ENCODE peak calls at places on chromosomes 7 and 10, in six cellular contexts. F, N, W, Q, V and O are unnamed samples.

GRCh38 chr7:79185605-79186004 is 267.9 kb downstream of the MAGI2 start:
- DNase-seq in F (no peak), N (no peak), W (no peak), Q (no peak), V (no peak), O (no peak)

GRCh38 chr10:83522456-83522855 is 616.9 kb upstream of the GHITM start:
- DNase-seq in F (no peak), N (no peak), W (no peak), Q (no peak), V (no peak), O (no peak)

GRCh38 chr10:18984531-18984930 is 64.1 kb upstream of the MALRD1 start:
- DNase-seq in F (no peak), N (peak), W (no peak), Q (no peak), V (no peak), O (peak)

GRCh38 chr7:99648843-99649242 is 31.0 kb downstream of the CYP3A5 start:
- DNase-seq in F (no peak), N (no peak), W (no peak), Q (no peak), V (no peak), O (no peak)

GRCh38 chr7:149872419-149873073 is 1.2 kb upstream of the ATP6V0E2 start:
- DNase-seq in F (peak), N (no peak), W (peak), Q (peak), V (peak), O (peak)

GRCh38 chr7:53984776-53985175 is 557.4 kb upstream of the VSTM2A start:
- DNase-seq in F (no peak), N (no peak), W (no peak), Q (no peak), V (no peak), O (no peak)

GRCh38 chr10:49354593-49354992 is 41.3 kb downstream of the DRGX start:
- DNase-seq in F (no peak), N (no peak), W (no peak), Q (no peak), V (no peak), O (no peak)

GRCh38 chr10:1550291-1550595 is 187.1 kb downstream of the ADARB2 start:
- DNase-seq in F (no peak), N (no peak), W (no peak), Q (no peak), V (no peak), O (no peak)

GRCh38 chr7:30164567-30164966 is 29.8 kb downstream of the MTURN start:
- DNase-seq in F (no peak), N (peak), W (peak), Q (peak), V (no peak), O (peak)

GRCh38 chr7:71633571-71634008 is 501.6 kb downstream of the GALNT17 start:
- DNase-seq in F (peak), N (no peak), W (peak), Q (peak), V (no peak), O (peak)

GRCh38 chr10:117501460-117502035 is 41.0 kb upstream of the EMX2 start:
- DNase-seq in F (no peak), N (no peak), W (no peak), Q (no peak), V (no peak), O (no peak)

GRCh38 chr10:117503886-117504205 is 38.7 kb upstream of the EMX2 start:
- DNase-seq in F (no peak), N (no peak), W (no peak), Q (no peak), V (no peak), O (no peak)

GRCh38 chr10:117503170-117503885 is 39.2 kb upstream of the EMX2 start:
- DNase-seq in F (peak), N (peak), W (peak), Q (peak), V (no peak), O (peak)

GRCh38 chr10:117502421-117503169 is 40.0 kb upstream of the EMX2 start:
- DNase-seq in F (no peak), N (no peak), W (no peak), Q (no peak), V (no peak), O (no peak)

GRCh38 chr10:117504601-117505000 is 37.9 kb upstream of the EMX2 start:
- DNase-seq in F (no peak), N (no peak), W (no peak), Q (no peak), V (no peak), O (no peak)
- TF ChIP-seq CTCF in F (no peak), N (no peak), W (no peak), Q (no peak), V (no peak), O (no peak)

DNA sequence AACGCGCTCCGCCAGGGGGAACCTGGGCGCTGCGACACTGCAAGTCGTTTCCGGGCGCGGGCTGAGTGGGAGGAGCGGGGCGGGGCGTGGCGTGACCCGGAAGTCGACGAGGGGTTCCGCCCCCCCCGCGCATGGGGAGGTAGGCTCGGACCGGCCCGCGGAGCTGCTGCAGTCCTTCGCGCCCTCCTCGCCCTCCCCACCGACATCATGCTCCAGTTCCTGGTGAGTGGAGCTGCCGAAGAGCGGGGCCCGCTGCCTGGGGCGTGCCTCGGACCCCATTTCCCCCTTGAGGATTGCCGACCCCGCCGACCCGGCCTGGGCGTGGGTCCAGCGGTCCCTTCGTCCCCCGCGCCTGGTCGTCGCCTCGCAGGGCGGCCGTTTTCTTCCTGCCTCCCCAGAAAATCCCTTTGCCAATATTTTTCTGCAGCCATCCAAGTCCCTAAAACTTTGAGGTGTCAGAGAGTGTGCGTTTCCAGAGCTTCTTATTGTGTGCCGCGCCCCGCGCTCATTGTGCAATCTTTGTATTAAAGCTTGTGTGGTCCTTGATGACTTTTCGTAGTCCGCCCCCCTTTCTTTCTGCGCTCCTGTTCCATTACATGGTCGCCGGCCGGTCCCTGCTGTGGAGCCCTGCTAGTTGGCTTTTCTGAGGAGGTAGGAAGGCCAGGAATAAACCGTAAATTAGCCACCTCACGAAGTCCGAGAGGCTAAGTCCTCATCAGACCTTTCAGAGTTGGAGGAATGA is at the start of gene STMP1:
- DNase-seq in F (peak), N (peak), W (peak), Q (peak), V (peak), O (peak)
- TF ChIP-seq CTCF in F (peak), N (peak), W (peak), Q (peak), V (no peak), O (peak)

GRCh38 chr7:82017334-82017943 is 247.6 kb upstream of the HGF start:
- DNase-seq in F (no peak), N (peak), W (peak), Q (peak), V (no peak), O (peak)
- TF ChIP-seq CTCF in F (peak), N (peak), W (peak), Q (peak), V (no peak), O (peak)

GRCh38 chr7:110835889-110836288 is 255.0 kb upstream of the LRRN3 start:
- DNase-seq in F (no peak), N (no peak), W (no peak), Q (no peak), V (no peak), O (no peak)

GRCh38 chr7:110841840-110842579 is 248.9 kb upstream of the LRRN3 start:
- DNase-seq in F (peak), N (no peak), W (no peak), Q (no peak), V (no peak), O (no peak)

GRCh38 chr7:110835209-110835608 is 255.7 kb upstream of the LRRN3 start:
- DNase-seq in F (no peak), N (peak), W (no peak), Q (no peak), V (no peak), O (no peak)

GRCh38 chr7:110842796-110843195 is 248.1 kb upstream of the LRRN3 start:
- DNase-seq in F (no peak), N (no peak), W (no peak), Q (no peak), V (no peak), O (no peak)

GRCh38 chr7:110839866-110840265 is 251.1 kb upstream of the LRRN3 start:
- DNase-seq in F (peak), N (no peak), W (peak), Q (peak), V (no peak), O (peak)
- TF ChIP-seq CTCF in F (peak), N (no peak), W (peak), Q (peak), V (no peak), O (no peak)

GRCh38 chr7:92404170-92404614 is 43.1 kb upstream of the GATAD1 start:
- DNase-seq in F (no peak), N (no peak), W (peak), Q (peak), V (no peak), O (no peak)
- TF ChIP-seq CTCF in F (no peak), N (no peak), W (peak), Q (peak), V (no peak), O (no peak)

GRCh38 chr10:6647811-6648526 is 67.9 kb upstream of the PRKCQ start:
- DNase-seq in F (no peak), N (peak), W (peak), Q (no peak), V (no peak), O (no peak)
- TF ChIP-seq CTCF in F (peak), N (peak), W (peak), Q (peak), V (no peak), O (peak)

DNA sequence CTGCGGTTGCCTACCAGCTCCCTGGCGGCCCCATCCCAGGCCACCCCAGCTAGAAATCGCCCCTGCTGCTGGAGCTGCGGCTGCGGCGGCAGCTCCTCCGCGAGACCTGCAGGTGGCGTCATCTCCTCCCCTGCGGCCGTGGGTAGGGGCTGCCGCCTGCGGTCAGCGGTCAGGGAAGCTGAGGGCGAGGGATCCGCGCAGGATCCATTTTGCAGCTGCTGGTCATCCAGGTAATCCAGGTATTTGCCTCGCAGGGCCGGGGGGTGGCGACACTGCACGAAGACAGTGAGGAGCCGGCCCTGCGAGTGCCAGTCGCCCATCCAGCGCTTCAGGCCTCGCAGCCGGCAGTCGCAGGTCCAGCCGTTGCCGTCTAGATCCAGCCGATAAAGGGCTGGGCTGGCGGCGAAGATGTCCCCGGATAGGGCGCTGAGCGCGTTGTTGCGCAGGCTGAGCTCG is 1.5 kb downstream of the TRIL start:
- DNase-seq in F (no peak), N (no peak), W (peak), Q (peak), V (peak), O (peak)
- TF ChIP-seq CTCF in F (peak), N (peak), W (peak), Q (peak), V (peak), O (peak)

GRCh38 chr7:74051629-74052410 is 23.8 kb downstream of the ELN start:
- DNase-seq in F (no peak), N (peak), W (peak), Q (peak), V (no peak), O (no peak)
- TF ChIP-seq CTCF in F (peak), N (peak), W (peak), Q (peak), V (no peak), O (peak)